ENCODE peak calls at places on chromosomes 4 and X, in ten cellular contexts. W is stimulated activated CD4-positive, alpha-beta T cell treated with anti-CD3 and anti-CD28 coated beads, Interleukin-1b, Interleukin-23, amount 100 ng/mL, for 48 hours; K is memory B cell; G is smooth muscle cell of the brain vasculature; I is lung microvascular endothelial cell; X is left colon; S is GM20000; J is NCI-H1930; O is RWPE1; N is HT1080. A is an unnamed sample.

GRCh38 chr4:3285558-3286334 is 7.1 kb upstream of the RGS12 start:
- DNase-seq in W (no peak), K (no peak), G (no peak), I (no peak), X (no peak), S (no peak), J (no peak), O (peak; percentile 4), N (peak; percentile 45), A (no peak)

GRCh38 chrX:14363719-14364118 is 165.6 kb upstream of the GLRA2 start:
- DNase-seq in W (no peak), K (no peak), G (no peak), I (no peak), X (no peak), S (no peak), J (no peak), O (no peak), N (peak; percentile 1), A (no peak)

GRCh38 chrX:71917621-71918341 is 7.1 kb downstream of the NHSL2 start:
- DNase-seq in W (no peak), K (no peak), G (no peak), I (no peak), X (no peak), S (no peak), J (no peak), O (no peak), N (peak; percentile 86), A (no peak)

GRCh38 chr4:1508161-1509160 is 102.2 kb upstream of the NKX1-1 start:
- DNase-seq in W (no peak), K (no peak), G (no peak), I (no peak), X (peak; percentile 16), S (no peak), J (no peak), O (no peak), N (no peak), A (no peak)

GRCh38 chr4:26916195-26916594 is 55.6 kb downstream of the STIM2 start:
- DNase-seq in W (no peak), K (no peak), G (no peak), I (peak; percentile 37), X (no peak), S (no peak), J (no peak), O (no peak), N (peak; percentile 11), A (no peak)

GRCh38 chr4:71004281-71004851 is 10.9 kb downstream of the DCK start:
- DNase-seq in W (peak; percentile 39), K (peak; percentile 69), G (no peak), I (no peak), X (no peak), S (no peak), J (no peak), O (no peak), N (no peak), A (peak; percentile 72)

GRCh38 chrX:47539860-47540259 is 21.1 kb upstream of the ARAF start:
- DNase-seq in W (no peak), K (no peak), G (no peak), I (peak; percentile 11), X (no peak), S (no peak), J (no peak), O (no peak), N (no peak), A (no peak)

GRCh38 chr4:4338201-4338600 is 48.1 kb downstream of the ZBTB49 start:
- DNase-seq in W (no peak), K (no peak), G (no peak), I (no peak), X (no peak), S (no peak), J (no peak), O (no peak), N (no peak), A (no peak)

GRCh38 chr4:176844448-176844847 is 51.7 kb upstream of the VEGFC start:
- DNase-seq in W (no peak), K (no peak), G (no peak), I (no peak), X (no peak), S (no peak), J (no peak), O (no peak), N (no peak), A (no peak)

A was measured in activated CD4-positive, alpha-beta memory T cell treated with anti-CD3 and anti-CD28 coated beads for 36 hours.